ENCODE peak calls at places on chromosome 14, in four cellular contexts. G is Caco-2, T is A172, A is cardiac muscle cell. M is an unnamed sample.
A peak's percentile ranks its signal among the peaks of the same experiment; 100 is the strongest.

GRCh38 chr14:24632336-24632735 is 1.7 kb downstream of the GZMB start:
- DNase-seq in A (no peak), T (no peak), G (no peak), M (no peak)

GRCh38 chr14:105919458-105920150 is 393.2 kb downstream of the TMEM121 start:
- DNase-seq in T (no peak), A (no peak), G (peak; percentile 13), M (peak; percentile 10)

GRCh38 chr14:58476320-58476719 is 48.8 kb downstream of the KIAA0586 start:
- DNase-seq in A (no peak), G (no peak), T (no peak), M (no peak)

GRCh38 chr14:61174395-61175386 is 106.4 kb downstream of the TMEM30B start:
- DNase-seq in T (no peak), A (peak; percentile 63), G (no peak), M (no peak)

GRCh38 chr14:45400509-45400908 is 147.5 kb upstream of the MIS18BP1 start:
- DNase-seq in A (no peak), T (no peak), G (no peak), M (no peak)

GRCh38 chr14:22052795-22053194 is 379.2 kb upstream of the OR4E1 start:
- DNase-seq in A (no peak), T (no peak), G (no peak), M (no peak)

GRCh38 chr14:64879635-64880381 is at the start of gene SPTB:
- DNase-seq in A (no peak), T (no peak), G (peak; percentile 56), M (peak; percentile 56)

GRCh38 chr14:56349942-56350341 is 229.7 kb upstream of the TMEM260 start:
- DNase-seq in G (no peak), T (no peak), A (no peak), M (no peak)

GRCh38 chr14:58152569-58152857 is 500 bp upstream of the ARMH4 start:
- DNase-seq in G (no peak), A (no peak), T (no peak), M (no peak)

GRCh38 chr14:50745401-50746058 is 77.4 kb upstream of the SAV1 start:
- DNase-seq in T (no peak), A (no peak), G (no peak), M (no peak)

GRCh38 chr14:101335061-101335661 is 226.1 kb upstream of the DIO3 start:
- DNase-seq in A (peak; percentile 5), G (no peak), T (no peak), M (no peak)

GRCh38 chr14:102029956-102030355 is 56.9 kb downstream of the HSP90AA1 start:
- DNase-seq in A (no peak), G (no peak), T (peak; percentile 82), M (no peak)

GRCh38 chr14:54554401-54554800 is 12.5 kb upstream of the SAMD4A start:
- DNase-seq in A (no peak), T (no peak), G (no peak), M (no peak)

GRCh38 chr14:90616881-90617280 is 199.3 kb downstream of the TTC7B start:
- DNase-seq in A (peak; percentile 26), G (no peak), T (no peak), M (no peak)

GRCh38 chr14:68687746-68688145 is 105.1 kb downstream of the ZFP36L1 start:
- DNase-seq in A (peak; percentile 52), G (peak; percentile 60), T (peak; percentile 87), M (no peak)

GRCh38 chr14:60254176-60254575 is 5.2 kb downstream of the PPM1A start:
- DNase-seq in A (no peak), G (no peak), T (no peak), M (peak; percentile 22)

GRCh38 chr14:56002876-56003625 is 115.2 kb upstream of the PELI2 start:
- DNase-seq in G (no peak), T (no peak), A (no peak), M (no peak)

GRCh38 chr14:23182372-23183014 is 967 bp downstream of the SLC7A8 start:
- DNase-seq in T (no peak), G (peak; percentile 75), A (no peak), M (peak; percentile 76)

GRCh38 chr14:28695109-28695508 is 71.5 kb upstream of the FOXG1 start:
- DNase-seq in T (no peak), G (no peak), A (no peak), M (no peak)

GRCh38 chr14:65252471-65253255 is 150.3 kb upstream of the MAX start:
- DNase-seq in A (no peak), G (no peak), T (no peak), M (no peak)